ENCODE peak calls at places on chromosomes 5 and 9, in ten cellular contexts. One of them, this sample, is unnamed.

GRCh38 chr9:3825724-3826123 is 299.9 kb upstream of the RFX3 start:
- DNase-seq in heart left ventricle: no peak
- DNase-seq in cardiac muscle cell: no peak
- DNase-seq in IMR-90: no peak
- DNase-seq in OCI-LY7: no peak
- DNase-seq in ovary: no peak
- DNase-seq in mammary epithelial cell: no peak
- DNase-seq in A549: no peak
- DNase-seq in uterus: no peak
- DNase-seq in kidney: no peak
- DNase-seq in this sample: no peak

GRCh38 chr5:159456722-159457462 is 126.6 kb upstream of the IL12B start:
- DNase-seq in heart left ventricle: no peak
- DNase-seq in cardiac muscle cell: no peak
- DNase-seq in IMR-90: peak; percentile 59
- DNase-seq in OCI-LY7: no peak
- DNase-seq in ovary: no peak
- DNase-seq in mammary epithelial cell: peak; percentile 77
- DNase-seq in A549: peak; percentile 35
- DNase-seq in uterus: no peak
- DNase-seq in kidney: no peak
- DNase-seq in this sample: no peak

GRCh38 chr5:16797949-16798348 is 138.1 kb downstream of the MYO10 start:
- DNase-seq in heart left ventricle: no peak
- DNase-seq in cardiac muscle cell: no peak
- DNase-seq in IMR-90: no peak
- DNase-seq in OCI-LY7: no peak
- DNase-seq in ovary: no peak
- DNase-seq in mammary epithelial cell: no peak
- DNase-seq in A549: no peak
- DNase-seq in uterus: no peak
- DNase-seq in kidney: no peak
- DNase-seq in this sample: no peak

GRCh38 chr9:35972093-35972492 is 14.1 kb upstream of the OR2S2 start:
- DNase-seq in heart left ventricle: no peak
- DNase-seq in cardiac muscle cell: peak; percentile 37
- DNase-seq in IMR-90: no peak
- DNase-seq in OCI-LY7: no peak
- DNase-seq in ovary: no peak
- DNase-seq in mammary epithelial cell: no peak
- DNase-seq in A549: no peak
- DNase-seq in uterus: no peak
- DNase-seq in kidney: no peak
- DNase-seq in this sample: no peak

GRCh38 chr5:1010641-1011046 is 2.0 kb downstream of the NKD2 start:
- DNase-seq in heart left ventricle: no peak
- DNase-seq in cardiac muscle cell: no peak
- DNase-seq in IMR-90: no peak
- DNase-seq in OCI-LY7: no peak
- DNase-seq in ovary: no peak
- DNase-seq in mammary epithelial cell: no peak
- DNase-seq in A549: no peak
- DNase-seq in uterus: no peak
- DNase-seq in kidney: peak; percentile 49
- DNase-seq in this sample: no peak

GRCh38 chr5:173472784-173473278 is 143.6 kb downstream of the BOD1 start:
- DNase-seq in heart left ventricle: no peak
- DNase-seq in cardiac muscle cell: peak; percentile 71
- DNase-seq in IMR-90: peak; percentile 28
- DNase-seq in OCI-LY7: no peak
- DNase-seq in ovary: peak; percentile 15
- DNase-seq in mammary epithelial cell: no peak
- DNase-seq in A549: no peak
- DNase-seq in uterus: no peak
- DNase-seq in kidney: no peak
- DNase-seq in this sample: no peak

GRCh38 chr5:141662028-141662427 is 10.8 kb upstream of the FCHSD1 start:
- DNase-seq in heart left ventricle: no peak
- DNase-seq in cardiac muscle cell: no peak
- DNase-seq in IMR-90: no peak
- DNase-seq in OCI-LY7: no peak
- DNase-seq in ovary: no peak
- DNase-seq in mammary epithelial cell: no peak
- DNase-seq in A549: no peak
- DNase-seq in uterus: no peak
- DNase-seq in kidney: no peak
- DNase-seq in this sample: no peak

GRCh38 chr5:39068099-39068498 is 6.1 kb downstream of the RICTOR start:
- DNase-seq in heart left ventricle: no peak
- DNase-seq in cardiac muscle cell: no peak
- DNase-seq in IMR-90: no peak
- DNase-seq in OCI-LY7: no peak
- DNase-seq in ovary: no peak
- DNase-seq in mammary epithelial cell: no peak
- DNase-seq in A549: no peak
- DNase-seq in uterus: no peak
- DNase-seq in kidney: no peak
- DNase-seq in this sample: no peak

GRCh38 chr5:82734291-82734690 is 342.9 kb downstream of the TMEM167A start:
- DNase-seq in heart left ventricle: no peak
- DNase-seq in cardiac muscle cell: peak; percentile 43
- DNase-seq in IMR-90: no peak
- DNase-seq in OCI-LY7: no peak
- DNase-seq in ovary: no peak
- DNase-seq in mammary epithelial cell: no peak
- DNase-seq in A549: no peak
- DNase-seq in uterus: peak; percentile 31
- DNase-seq in kidney: no peak
- DNase-seq in this sample: no peak

GRCh38 chr9:88691811-88692210 is 156.8 kb downstream of the NXNL2 start:
- DNase-seq in heart left ventricle: no peak
- DNase-seq in cardiac muscle cell: peak; percentile 35
- DNase-seq in IMR-90: peak; percentile 84
- DNase-seq in OCI-LY7: no peak
- DNase-seq in ovary: no peak
- DNase-seq in mammary epithelial cell: peak; percentile 23
- DNase-seq in A549: no peak
- DNase-seq in uterus: no peak
- DNase-seq in kidney: no peak
- DNase-seq in this sample: no peak

GRCh38 chr9:136228107-136228875 is 17.3 kb downstream of the QSOX2 start:
- DNase-seq in heart left ventricle: no peak
- DNase-seq in cardiac muscle cell: peak; percentile 40
- DNase-seq in IMR-90: peak; percentile 89
- DNase-seq in OCI-LY7: no peak
- DNase-seq in ovary: no peak
- DNase-seq in mammary epithelial cell: peak; percentile 32
- DNase-seq in A549: peak; percentile 68
- DNase-seq in uterus: no peak
- DNase-seq in kidney: no peak
- DNase-seq in this sample: no peak

GRCh38 chr5:165914462-165914861 is 2377.0 kb upstream of the WWC1 start:
- DNase-seq in heart left ventricle: no peak
- DNase-seq in cardiac muscle cell: no peak
- DNase-seq in IMR-90: no peak
- DNase-seq in OCI-LY7: no peak
- DNase-seq in ovary: no peak
- DNase-seq in mammary epithelial cell: no peak
- DNase-seq in A549: no peak
- DNase-seq in uterus: no peak
- DNase-seq in kidney: no peak
- DNase-seq in this sample: no peak

GRCh38 chr5:113005454-113005853 is 28.9 kb downstream of the DCP2 start:
- DNase-seq in heart left ventricle: no peak
- DNase-seq in cardiac muscle cell: peak; percentile 81
- DNase-seq in IMR-90: peak; percentile 67
- DNase-seq in OCI-LY7: no peak
- DNase-seq in ovary: no peak
- DNase-seq in mammary epithelial cell: no peak
- DNase-seq in A549: peak; percentile 22
- DNase-seq in uterus: no peak
- DNase-seq in kidney: no peak
- DNase-seq in this sample: no peak

GRCh38 chr5:40551706-40552557 is 127.8 kb upstream of the PTGER4 start:
- DNase-seq in heart left ventricle: no peak
- DNase-seq in cardiac muscle cell: peak; percentile 93
- DNase-seq in IMR-90: peak; percentile 98
- DNase-seq in OCI-LY7: no peak
- DNase-seq in ovary: no peak
- DNase-seq in mammary epithelial cell: peak; percentile 85
- DNase-seq in A549: peak; percentile 91
- DNase-seq in uterus: no peak
- DNase-seq in kidney: no peak
- DNase-seq in this sample: no peak

GRCh38 chr5:143652104-143652700 is 159.8 kb upstream of the HMHB1 start:
- DNase-seq in heart left ventricle: no peak
- DNase-seq in cardiac muscle cell: peak; percentile 17
- DNase-seq in IMR-90: peak; percentile 16
- DNase-seq in OCI-LY7: no peak
- DNase-seq in ovary: no peak
- DNase-seq in mammary epithelial cell: peak; percentile 55
- DNase-seq in A549: no peak
- DNase-seq in uterus: no peak
- DNase-seq in kidney: no peak
- DNase-seq in this sample: no peak

GRCh38 chr9:136048560-136049411 is 46.3 kb downstream of the NACC2 start:
- DNase-seq in heart left ventricle: no peak
- DNase-seq in cardiac muscle cell: no peak
- DNase-seq in IMR-90: no peak
- DNase-seq in OCI-LY7: no peak
- DNase-seq in ovary: no peak
- DNase-seq in mammary epithelial cell: no peak
- DNase-seq in A549: no peak
- DNase-seq in uterus: no peak
- DNase-seq in kidney: peak; percentile 71
- DNase-seq in this sample: peak; percentile 42

GRCh38 chr9:33923998-33924701 is 107.2 kb downstream of the UBE2R2 start:
- DNase-seq in heart left ventricle: no peak
- DNase-seq in cardiac muscle cell: no peak
- DNase-seq in IMR-90: no peak
- DNase-seq in OCI-LY7: no peak
- DNase-seq in ovary: no peak
- DNase-seq in mammary epithelial cell: no peak
- DNase-seq in A549: no peak
- DNase-seq in uterus: no peak
- DNase-seq in kidney: peak; percentile 78
- DNase-seq in this sample: no peak

GRCh38 chr5:119067338-119067737 is 3.5 kb upstream of the DMXL1 start:
- DNase-seq in heart left ventricle: no peak
- DNase-seq in cardiac muscle cell: no peak
- DNase-seq in IMR-90: no peak
- DNase-seq in OCI-LY7: no peak
- DNase-seq in ovary: no peak
- DNase-seq in mammary epithelial cell: no peak
- DNase-seq in A549: no peak
- DNase-seq in uterus: no peak
- DNase-seq in kidney: no peak
- DNase-seq in this sample: no peak

GRCh38 chr9:134670042-134670525 is 28.5 kb downstream of the COL5A1 start:
- DNase-seq in heart left ventricle: no peak
- DNase-seq in cardiac muscle cell: peak; percentile 79
- DNase-seq in IMR-90: peak; percentile 94
- DNase-seq in OCI-LY7: no peak
- DNase-seq in ovary: no peak
- DNase-seq in mammary epithelial cell: peak; percentile 42
- DNase-seq in A549: peak; percentile 79
- DNase-seq in uterus: no peak
- DNase-seq in kidney: no peak
- DNase-seq in this sample: no peak
- TF ChIP-seq CTCF in heart left ventricle: no peak
- TF ChIP-seq CTCF in cardiac muscle cell: no peak
- TF ChIP-seq CTCF in IMR-90: no peak
- TF ChIP-seq CTCF in OCI-LY7: no peak
- TF ChIP-seq CTCF in ovary: no peak
- TF ChIP-seq CTCF in mammary epithelial cell: no peak
- TF ChIP-seq CTCF in A549: no peak
- TF ChIP-seq CTCF in uterus: no peak
- TF ChIP-seq CTCF in kidney: no peak
- TF ChIP-seq CTCF in this sample: no peak

GRCh38 chr9:91036826-91037510 is 235.3 kb downstream of the SYK start:
- DNase-seq in heart left ventricle: peak; percentile 77
- DNase-seq in cardiac muscle cell: peak; percentile 97
- DNase-seq in IMR-90: peak; percentile 92
- DNase-seq in OCI-LY7: peak; percentile 72
- DNase-seq in ovary: peak; percentile 77
- DNase-seq in mammary epithelial cell: peak; percentile 34
- DNase-seq in A549: peak; percentile 91
- DNase-seq in uterus: peak; percentile 92
- DNase-seq in kidney: peak; percentile 93
- DNase-seq in this sample: peak; percentile 90
- H3K27ac ChIP-seq in heart left ventricle: no peak overlapping the region
- H3K27ac ChIP-seq in cardiac muscle cell: no peak overlapping the region
- H3K27ac ChIP-seq in IMR-90: peak overlapping the region; percentile 78
- H3K27ac ChIP-seq in OCI-LY7: peak overlapping the region; percentile 83
- H3K27ac ChIP-seq in ovary: no peak overlapping the region
- H3K27ac ChIP-seq in mammary epithelial cell: no peak overlapping the region
- H3K27ac ChIP-seq in A549: peak overlapping the region; percentile 66
- H3K27ac ChIP-seq in uterus: peak overlapping the region; percentile 86
- H3K27ac ChIP-seq in kidney: peak overlapping the region; percentile 30
- H3K27ac ChIP-seq in this sample: no peak overlapping the region

DNA sequence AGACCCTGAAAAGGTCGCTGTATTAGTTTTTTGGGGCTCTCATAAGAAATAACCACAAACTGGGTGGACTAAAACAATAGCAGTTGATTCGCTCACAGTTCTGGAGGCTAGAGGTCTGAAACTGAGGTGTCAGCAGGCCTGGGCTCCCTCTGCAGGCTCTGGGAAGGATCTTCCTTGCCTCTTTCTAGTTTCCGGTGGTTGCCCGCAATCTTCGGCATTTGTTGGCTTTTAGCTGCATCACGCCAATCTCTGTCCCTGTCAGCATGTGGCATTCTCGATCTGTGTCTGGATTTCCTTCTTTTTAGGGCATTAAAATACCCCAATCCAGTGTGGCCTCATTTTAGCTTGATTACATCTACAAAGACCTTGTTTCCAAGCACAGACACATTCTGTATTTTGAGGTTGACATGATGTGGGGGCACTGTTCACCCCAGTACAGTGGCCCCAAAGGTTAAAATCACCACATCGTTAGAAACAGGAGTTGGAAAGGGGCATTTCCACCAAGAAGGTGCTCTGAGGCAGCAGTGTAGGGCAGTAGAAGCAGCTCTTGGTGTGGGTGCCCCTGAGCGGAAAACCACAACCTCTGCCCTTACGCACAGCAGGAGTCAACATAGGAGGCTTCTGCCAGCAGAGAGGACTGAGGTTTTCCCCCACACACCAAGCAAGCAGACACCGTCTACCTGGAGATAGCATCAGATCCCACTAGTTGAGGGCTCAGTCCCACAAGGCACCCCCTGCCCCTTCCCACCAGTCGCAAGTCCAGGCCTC is 13.5 kb downstream of the ZNF79 start:
- DNase-seq in heart left ventricle: no peak
- DNase-seq in cardiac muscle cell: no peak
- DNase-seq in IMR-90: no peak
- DNase-seq in OCI-LY7: no peak
- DNase-seq in ovary: no peak
- DNase-seq in mammary epithelial cell: no peak
- DNase-seq in A549: no peak
- DNase-seq in uterus: no peak
- DNase-seq in kidney: no peak
- DNase-seq in this sample: no peak
- TF ChIP-seq CTCF in heart left ventricle: no peak
- TF ChIP-seq CTCF in cardiac muscle cell: peak; percentile 15
- TF ChIP-seq CTCF in IMR-90: no peak
- TF ChIP-seq CTCF in OCI-LY7: no peak
- TF ChIP-seq CTCF in ovary: no peak
- TF ChIP-seq CTCF in mammary epithelial cell: no peak
- TF ChIP-seq CTCF in A549: no peak
- TF ChIP-seq CTCF in uterus: no peak
- TF ChIP-seq CTCF in kidney: no peak
- TF ChIP-seq CTCF in this sample: no peak

GRCh38 chr5:169716287-169716686 is 79.2 kb downstream of the DOCK2 start:
- DNase-seq in heart left ventricle: no peak
- DNase-seq in cardiac muscle cell: peak; percentile 86
- DNase-seq in IMR-90: peak; percentile 74
- DNase-seq in OCI-LY7: no peak
- DNase-seq in ovary: no peak
- DNase-seq in mammary epithelial cell: peak; percentile 62
- DNase-seq in A549: no peak
- DNase-seq in uterus: no peak
- DNase-seq in kidney: no peak
- DNase-seq in this sample: no peak
- H3K27ac ChIP-seq in heart left ventricle: no peak overlapping the region
- H3K27ac ChIP-seq in cardiac muscle cell: no peak overlapping the region
- H3K27ac ChIP-seq in IMR-90: no peak overlapping the region
- H3K27ac ChIP-seq in OCI-LY7: no peak overlapping the region
- H3K27ac ChIP-seq in ovary: no peak overlapping the region
- H3K27ac ChIP-seq in mammary epithelial cell: peak overlapping the region; percentile 29
- H3K27ac ChIP-seq in A549: no peak overlapping the region
- H3K27ac ChIP-seq in uterus: no peak overlapping the region
- H3K27ac ChIP-seq in kidney: no peak overlapping the region
- H3K27ac ChIP-seq in this sample: no peak overlapping the region

This sample was measured in right atrium auricular region.